ENCODE peak calls at places on chromosome 4, in nine cellular contexts. Q, V, Z, G, N, X, U, R and O are unnamed samples.

GRCh38 chr4:91116861-91117260 is 989.7 kb downstream of the CCSER1 start:
- DNase-seq in V (no peak), N (no peak), Z (no peak), X (no peak), Q (no peak), R (no peak), G (no peak), U (no peak), O (peak)

GRCh38 chr4:42627887-42628646 is 28.8 kb downstream of the ATP8A1 start:
- DNase-seq in R (peak), Q (peak), N (no peak), V (no peak), X (peak), Z (peak), U (no peak), G (no peak), O (peak)

GRCh38 chr4:95181446-95182306 is 367.1 kb downstream of the UNC5C start:
- DNase-seq in G (no peak), X (no peak), R (no peak), V (no peak), Q (no peak), U (peak), N (no peak), Z (no peak), O (peak)

GRCh38 chr4:113958766-113959540 is 20.5 kb downstream of the ARSJ start:
- DNase-seq in X (no peak), U (peak), R (no peak), Z (no peak), N (no peak), V (no peak), G (peak), Q (no peak), O (peak)

GRCh38 chr4:151195801-151196200 is 81.2 kb upstream of the PRSS48 start:
- DNase-seq in Q (no peak), Z (no peak), X (no peak), U (peak), R (no peak), V (no peak), G (no peak), N (no peak), O (peak)

GRCh38 chr4:14667624-14668295 is 334.5 kb upstream of the CPEB2 start:
- DNase-seq in G (no peak), R (no peak), Q (no peak), X (no peak), V (no peak), U (no peak), N (no peak), Z (no peak), O (no peak)

GRCh38 chr4:123705419-123705818 is 308.8 kb downstream of the SPRY1 start:
- DNase-seq in R (no peak), G (no peak), N (no peak), X (no peak), U (no peak), V (no peak), Z (no peak), Q (no peak), O (no peak)

GRCh38 chr4:56909083-56909981 is 1.6 kb downstream of the REST start:
- DNase-seq in V (no peak), Q (peak), Z (no peak), U (peak), G (peak), N (peak), X (no peak), R (peak), O (peak)

GRCh38 chr4:53196872-53197759 is 168.7 kb downstream of the SCFD2 start:
- DNase-seq in N (no peak), X (no peak), Z (no peak), V (no peak), R (no peak), U (peak), G (peak), Q (no peak), O (peak)

GRCh38 chr4:87985097-87985886 is 9.8 kb downstream of the SPP1 start:
- DNase-seq in X (peak), G (peak), U (peak), Q (peak), N (no peak), V (no peak), Z (no peak), R (no peak), O (peak)
- TF ChIP-seq CTCF in X (no peak), G (peak), U (peak), Q (no peak), N (peak), V (peak), Z (peak), R (peak), O (peak)

DNA sequence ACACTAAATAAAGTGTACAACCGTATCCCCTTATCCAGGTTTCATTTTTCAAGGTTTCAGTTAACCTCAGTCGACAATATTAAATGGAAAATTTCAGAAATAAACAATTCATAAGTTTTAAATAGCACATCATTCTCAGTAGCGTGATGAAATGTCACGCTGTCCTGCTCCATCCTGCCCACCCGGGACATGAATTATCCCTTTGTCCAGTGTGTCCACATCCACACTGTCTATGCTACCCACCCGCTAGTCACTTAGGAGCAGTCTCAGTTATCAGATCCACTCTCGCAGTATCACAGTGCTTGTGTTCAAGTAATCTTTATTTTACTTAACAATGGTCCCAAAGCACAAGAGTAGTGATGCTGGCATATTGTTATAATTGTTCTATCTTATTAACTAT is 54.7 kb downstream of the FRYL start:
- DNase-seq in G (no peak), Z (no peak), U (no peak), N (no peak), R (no peak), X (no peak), V (no peak), Q (no peak), O (no peak)
- H3K4me3 ChIP-seq in G (no peak), Z (no peak), U (no peak), N (no peak), R (no peak), X (no peak), V (no peak), Q (no peak), O (no peak)

GRCh38 chr4:13541720-13542576 is 2.4 kb downstream of the NKX3-2 start:
- DNase-seq in Q (peak), X (peak), V (no peak), U (no peak), R (no peak), G (no peak), Z (no peak), N (no peak), O (no peak)
- TF ChIP-seq CTCF in Q (peak), X (no peak), V (no peak), U (peak), R (no peak), G (no peak), Z (peak), N (no peak), O (peak)

GRCh38 chr4:64146030-64146429 is 263.2 kb downstream of the TECRL start:
- DNase-seq in Z (no peak), R (no peak), X (no peak), N (no peak), Q (no peak), V (no peak), G (no peak), U (no peak), O (no peak)

DNA sequence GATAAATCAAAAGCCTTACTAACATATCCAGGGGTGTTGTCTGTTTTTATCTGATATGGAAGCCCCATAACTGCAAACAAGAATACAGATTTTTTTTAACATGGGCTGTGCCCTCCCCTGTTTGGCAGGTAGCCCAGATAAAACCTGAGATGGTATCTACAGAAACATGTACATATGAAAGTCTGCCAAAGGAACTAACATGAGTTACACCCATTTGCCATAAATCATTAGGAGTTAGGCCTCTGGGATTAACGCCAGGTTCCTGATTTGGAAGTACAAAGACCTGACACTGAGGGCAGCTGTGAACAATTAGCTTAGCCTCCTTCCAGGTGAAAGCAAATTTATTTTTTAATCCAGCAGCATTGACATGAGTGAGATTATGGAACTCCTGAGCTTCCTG is 264.3 kb downstream of the TECRL start:
- DNase-seq in X (no peak), G (no peak), Z (no peak), R (no peak), V (no peak), Q (no peak), N (no peak), U (no peak), O (no peak)
- H3K4me3 ChIP-seq in X (no peak), G (no peak), Z (no peak), R (no peak), V (no peak), Q (no peak), N (no peak), U (no peak), O (no peak)

DNA sequence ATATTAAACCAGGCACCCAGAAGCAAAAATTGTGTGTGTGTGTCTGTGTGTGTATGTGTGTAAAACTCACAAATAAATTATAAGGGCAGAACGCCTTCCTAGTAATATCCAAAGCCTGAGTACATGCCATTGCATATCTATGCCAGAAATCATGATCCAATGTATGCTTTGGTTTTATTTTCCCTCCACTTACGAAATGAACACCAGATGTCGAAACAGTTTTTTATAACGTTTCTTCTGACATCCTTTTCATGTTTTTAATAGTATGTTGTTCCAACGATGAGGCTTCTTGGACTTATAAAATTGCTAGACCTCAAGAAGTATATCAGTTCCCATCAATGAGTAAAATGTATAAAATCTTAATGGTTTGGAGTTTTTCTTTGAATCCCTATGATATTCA is 55.4 kb downstream of the KCNIP4 start:
- DNase-seq in G (no peak), N (no peak), V (no peak), U (peak), Q (no peak), R (no peak), X (no peak), Z (no peak), O (peak)
- TF ChIP-seq CTCF in G (no peak), N (no peak), V (no peak), U (no peak), Q (no peak), R (no peak), X (no peak), Z (no peak), O (no peak)

GRCh38 chr4:170087163-170087700 is 2.5 kb downstream of the AADAT start:
- DNase-seq in X (no peak), Q (no peak), U (peak), N (no peak), R (no peak), Z (no peak), G (no peak), V (no peak), O (peak)

GRCh38 chr4:170090667-170091052 is 904 bp upstream of the AADAT start:
- DNase-seq in Q (no peak), U (peak), N (no peak), R (no peak), X (no peak), Z (no peak), G (no peak), V (no peak), O (no peak)

GRCh38 chr4:170089274-170089742 is 448 bp downstream of the AADAT start:
- DNase-seq in X (no peak), V (no peak), Q (no peak), G (peak), R (no peak), U (peak), Z (no peak), N (no peak), O (peak)

GRCh38 chr4:170089743-170090666 is at the start of gene AADAT:
- DNase-seq in N (peak), V (no peak), R (no peak), Z (peak), G (peak), Q (peak), X (peak), U (peak), O (peak)

DNA sequence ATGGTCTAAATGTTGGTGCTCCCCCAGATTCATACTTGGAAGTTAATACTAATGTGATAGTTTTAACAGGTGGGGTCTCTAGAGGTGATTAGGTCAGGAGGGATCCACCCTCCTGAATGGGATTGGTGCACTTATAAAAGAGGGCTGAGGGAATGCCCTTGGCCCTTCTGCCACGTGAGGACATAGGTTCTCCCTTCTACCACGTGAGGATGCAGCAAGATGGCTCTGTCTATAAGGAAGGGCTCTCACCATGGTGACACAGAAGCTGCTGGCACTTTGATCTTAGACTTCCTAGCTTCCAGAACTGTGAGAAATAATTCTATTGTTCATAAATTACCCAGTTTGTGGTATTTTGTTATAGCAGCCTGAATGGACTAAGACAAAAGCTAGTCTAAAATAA is 1.1 kb downstream of the AADAT start:
- DNase-seq in V (no peak), Z (no peak), X (no peak), N (no peak), R (no peak), U (no peak), Q (no peak), G (no peak), O (no peak)
- H3K4me3 ChIP-seq in V (no peak), Z (peak), X (no peak), N (peak), R (no peak), U (peak), Q (peak), G (peak), O (peak)

GRCh38 chr4:186900232-186900900 is 176.7 kb upstream of the FAT1 start:
- DNase-seq in G (no peak), V (no peak), X (no peak), Z (no peak), Q (no peak), N (no peak), R (no peak), U (peak), O (peak)

GRCh38 chr4:186901850-186902249 is 178.2 kb upstream of the FAT1 start:
- DNase-seq in Q (no peak), Z (no peak), X (no peak), U (no peak), R (no peak), N (no peak), V (no peak), G (no peak), O (no peak)

GRCh38 chr4:186902361-186902760 is 178.7 kb upstream of the FAT1 start:
- DNase-seq in Z (no peak), V (no peak), N (no peak), G (no peak), U (no peak), R (no peak), X (no peak), Q (no peak), O (no peak)

GRCh38 chr4:186898367-186898766 is 174.7 kb upstream of the FAT1 start:
- DNase-seq in R (no peak), V (no peak), G (no peak), U (no peak), N (no peak), Z (no peak), X (no peak), Q (no peak), O (peak)

GRCh38 chr4:186900980-186901379 is 177.3 kb upstream of the FAT1 start:
- DNase-seq in N (no peak), R (no peak), U (no peak), Q (no peak), X (no peak), G (peak), V (no peak), Z (no peak), O (no peak)
- TF ChIP-seq CTCF in N (no peak), R (no peak), U (no peak), Q (no peak), X (no peak), G (no peak), V (no peak), Z (no peak), O (no peak)

GRCh38 chr4:109914356-109914755 is 1.7 kb downstream of the EGF start:
- DNase-seq in R (no peak), N (no peak), X (no peak), Q (no peak), V (no peak), U (no peak), G (no peak), Z (no peak), O (no peak)

GRCh38 chr4:109915385-109916002 is 2.8 kb downstream of the EGF start:
- DNase-seq in X (no peak), R (no peak), Z (no peak), G (no peak), U (no peak), Q (no peak), N (no peak), V (no peak), O (no peak)

GRCh38 chr4:109913842-109914241 is 1.2 kb downstream of the EGF start:
- DNase-seq in U (no peak), R (no peak), N (no peak), G (no peak), Z (no peak), Q (no peak), X (no peak), V (no peak), O (no peak)

GRCh38 chr4:109912706-109913621 is at the start of gene EGF:
- DNase-seq in Q (peak), Z (no peak), V (no peak), N (no peak), G (no peak), U (peak), R (no peak), X (no peak), O (peak)

DNA sequence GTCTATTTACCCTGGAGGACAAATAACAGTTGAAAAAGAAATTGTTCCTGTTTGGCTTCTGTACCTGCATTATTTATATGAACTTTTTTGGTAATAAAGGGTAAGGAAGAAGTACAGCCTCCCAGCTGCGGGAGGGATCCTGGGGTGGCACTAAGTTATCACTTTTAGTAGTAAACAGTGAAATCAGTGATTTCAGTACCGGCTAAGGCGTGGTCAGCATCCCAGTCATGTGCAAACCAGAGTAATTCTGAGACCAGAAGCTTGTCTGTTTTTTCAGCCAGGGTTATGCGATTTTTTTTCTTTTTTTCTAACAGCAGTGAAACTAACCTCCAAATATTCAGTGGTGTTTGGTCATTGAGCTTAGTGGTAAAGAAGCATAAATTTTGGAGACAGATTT is 3.3 kb downstream of the EGF start:
- DNase-seq in Z (no peak), U (no peak), N (no peak), V (no peak), Q (no peak), G (no peak), X (no peak), R (no peak), O (no peak)
- H3K4me3 ChIP-seq in Z (peak), U (no peak), N (no peak), V (no peak), Q (no peak), G (no peak), X (no peak), R (no peak), O (no peak)